ENCODE peak calls at places on chromosome X, in seven cellular contexts. One of them, this sample, is unnamed.

GRCh38 chrX:15143825-15144121 is 126.1 kb downstream of the ASB9 start:
- DNase-seq in H1: no peak
- DNase-seq in mesendoderm: peak; percentile 14
- DNase-seq in H9: no peak
- DNase-seq in mesenchymal stem cell: no peak
- DNase-seq in neuronal stem cell: no peak
- DNase-seq in trophoblast cell: no peak
- DNase-seq in this sample: no peak

GRCh38 chrX:67104982-67105757 is 438.7 kb upstream of the AR start:
- DNase-seq in neuronal stem cell: no peak
- DNase-seq in H1: no peak
- DNase-seq in trophoblast cell: no peak
- DNase-seq in mesenchymal stem cell: no peak
- DNase-seq in H9: no peak
- DNase-seq in mesendoderm: no peak
- DNase-seq in this sample: no peak

GRCh38 chrX:13851996-13852695 is 35.3 kb upstream of the GPM6B start:
- DNase-seq in trophoblast cell: no peak
- DNase-seq in H1: no peak
- DNase-seq in mesenchymal stem cell: no peak
- DNase-seq in H9: no peak
- DNase-seq in neuronal stem cell: no peak
- DNase-seq in mesendoderm: no peak
- DNase-seq in this sample: no peak

GRCh38 chrX:39896951-39897740 is 200.6 kb downstream of the BCOR start:
- DNase-seq in mesendoderm: peak; percentile 90
- DNase-seq in H9: peak; percentile 82
- DNase-seq in trophoblast cell: peak; percentile 74
- DNase-seq in H1: no peak
- DNase-seq in neuronal stem cell: peak; percentile 31
- DNase-seq in mesenchymal stem cell: peak; percentile 68
- DNase-seq in this sample: peak; percentile 62

GRCh38 chrX:86829786-86830185 is 681.5 kb downstream of the DACH2 start:
- DNase-seq in mesenchymal stem cell: peak; percentile 9
- DNase-seq in trophoblast cell: no peak
- DNase-seq in neuronal stem cell: no peak
- DNase-seq in H9: no peak
- DNase-seq in mesendoderm: peak; percentile 63
- DNase-seq in H1: no peak
- DNase-seq in this sample: no peak

GRCh38 chrX:23964177-23964576 is 56.4 kb downstream of the CXorf58 start:
- DNase-seq in trophoblast cell: no peak
- DNase-seq in neuronal stem cell: no peak
- DNase-seq in H1: no peak
- DNase-seq in H9: no peak
- DNase-seq in mesenchymal stem cell: no peak
- DNase-seq in mesendoderm: no peak
- DNase-seq in this sample: no peak

GRCh38 chrX:1330605-1331004 is 6.0 kb upstream of the IL3RA start:
- DNase-seq in mesenchymal stem cell: no peak
- DNase-seq in neuronal stem cell: no peak
- DNase-seq in H9: no peak
- DNase-seq in trophoblast cell: no peak
- DNase-seq in H1: no peak
- DNase-seq in mesendoderm: no peak
- DNase-seq in this sample: no peak

GRCh38 chrX:1592863-1593201 is 1.4 kb downstream of the AKAP17A start:
- DNase-seq in trophoblast cell: no peak
- DNase-seq in mesenchymal stem cell: no peak
- DNase-seq in mesendoderm: no peak
- DNase-seq in H9: no peak
- DNase-seq in neuronal stem cell: no peak
- DNase-seq in H1: no peak
- DNase-seq in this sample: peak; percentile 21

GRCh38 chrX:34875204-34875603 is 67.4 kb upstream of the FAM47B start:
- DNase-seq in mesenchymal stem cell: peak; percentile 37
- DNase-seq in neuronal stem cell: no peak
- DNase-seq in trophoblast cell: no peak
- DNase-seq in H9: no peak
- DNase-seq in H1: no peak
- DNase-seq in mesendoderm: no peak
- DNase-seq in this sample: peak; percentile 75

GRCh38 chrX:115894087-115894486 is 276.5 kb upstream of the AGTR2 start:
- DNase-seq in mesendoderm: peak; percentile 43
- DNase-seq in neuronal stem cell: no peak
- DNase-seq in H9: peak; percentile 31
- DNase-seq in trophoblast cell: peak; percentile 41
- DNase-seq in H1: no peak
- DNase-seq in mesenchymal stem cell: no peak
- DNase-seq in this sample: peak; percentile 33

GRCh38 chrX:149950681-149951080 is 12.4 kb upstream of the EOLA2 start:
- DNase-seq in mesendoderm: peak; percentile 28
- DNase-seq in neuronal stem cell: no peak
- DNase-seq in trophoblast cell: peak; percentile 64
- DNase-seq in H1: no peak
- DNase-seq in H9: no peak
- DNase-seq in mesenchymal stem cell: peak; percentile 58
- DNase-seq in this sample: peak; percentile 67

GRCh38 chrX:107135076-107135964 is 16.7 kb upstream of the RBM41 start:
- DNase-seq in neuronal stem cell: no peak
- DNase-seq in trophoblast cell: no peak
- DNase-seq in mesenchymal stem cell: peak; percentile 17
- DNase-seq in mesendoderm: no peak
- DNase-seq in H9: no peak
- DNase-seq in H1: no peak
- DNase-seq in this sample: peak; percentile 54

GRCh38 chrX:40471965-40472648 is 108.7 kb upstream of the ATP6AP2 start:
- DNase-seq in mesendoderm: peak; percentile 74
- DNase-seq in trophoblast cell: peak; percentile 58
- DNase-seq in H9: peak; percentile 72
- DNase-seq in neuronal stem cell: no peak
- DNase-seq in H1: no peak
- DNase-seq in mesenchymal stem cell: peak; percentile 88
- DNase-seq in this sample: peak; percentile 84

GRCh38 chrX:118901991-118902390 is 72.4 kb upstream of the LONRF3 start:
- DNase-seq in mesenchymal stem cell: no peak
- DNase-seq in neuronal stem cell: no peak
- DNase-seq in trophoblast cell: no peak
- DNase-seq in H1: no peak
- DNase-seq in H9: no peak
- DNase-seq in mesendoderm: no peak
- DNase-seq in this sample: no peak

GRCh38 chrX:7054219-7055206 is 93.0 kb upstream of the STS start:
- DNase-seq in H9: no peak
- DNase-seq in trophoblast cell: peak; percentile 55
- DNase-seq in mesendoderm: no peak
- DNase-seq in neuronal stem cell: no peak
- DNase-seq in H1: no peak
- DNase-seq in mesenchymal stem cell: no peak
- DNase-seq in this sample: no peak

GRCh38 chrX:25028726-25029125 is 13.0 kb upstream of the ARX start:
- DNase-seq in neuronal stem cell: no peak
- DNase-seq in trophoblast cell: peak; percentile 70
- DNase-seq in mesendoderm: no peak
- DNase-seq in H1: no peak
- DNase-seq in mesenchymal stem cell: no peak
- DNase-seq in H9: no peak
- DNase-seq in this sample: peak; percentile 6

GRCh38 chrX:154735695-154736393 is 15.0 kb downstream of the GAB3 start:
- DNase-seq in H1: no peak
- DNase-seq in mesenchymal stem cell: peak; percentile 95
- DNase-seq in mesendoderm: no peak
- DNase-seq in trophoblast cell: peak; percentile 80
- DNase-seq in neuronal stem cell: no peak
- DNase-seq in H9: no peak
- DNase-seq in this sample: peak; percentile 93

GRCh38 chrX:124212622-124213021 is 119.8 kb upstream of the TEX13D start:
- DNase-seq in mesenchymal stem cell: no peak
- DNase-seq in H1: no peak
- DNase-seq in H9: no peak
- DNase-seq in trophoblast cell: no peak
- DNase-seq in mesendoderm: no peak
- DNase-seq in neuronal stem cell: no peak
- DNase-seq in this sample: no peak

GRCh38 chrX:66553973-66554372 is 84.9 kb downstream of the EDA2R start:
- DNase-seq in neuronal stem cell: no peak
- DNase-seq in mesenchymal stem cell: no peak
- DNase-seq in H9: no peak
- DNase-seq in H1: no peak
- DNase-seq in trophoblast cell: no peak
- DNase-seq in mesendoderm: no peak
- DNase-seq in this sample: no peak

GRCh38 chrX:123277821-123278220 is 93.7 kb downstream of the GRIA3 start:
- DNase-seq in mesendoderm: no peak
- DNase-seq in mesenchymal stem cell: no peak
- DNase-seq in H1: no peak
- DNase-seq in neuronal stem cell: no peak
- DNase-seq in trophoblast cell: no peak
- DNase-seq in H9: no peak
- DNase-seq in this sample: no peak

DNA sequence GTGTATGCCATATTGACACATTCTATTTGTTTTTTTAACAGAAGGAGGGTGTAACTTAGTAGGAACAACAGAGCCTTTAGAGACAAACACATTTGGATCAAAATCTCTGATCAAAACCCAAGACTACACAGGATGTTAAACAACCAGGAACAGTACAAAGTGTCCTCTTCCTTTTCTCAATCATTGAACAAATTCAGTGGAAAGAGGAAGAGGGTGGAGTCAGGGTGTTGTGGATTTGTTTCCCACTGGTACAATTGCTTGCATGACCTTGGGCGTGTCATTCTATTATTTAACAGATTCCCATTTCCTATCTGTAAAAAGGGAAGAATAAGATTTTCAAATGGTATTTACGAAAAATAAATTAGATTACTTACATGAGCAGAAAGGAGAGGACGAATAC is 1162.8 kb upstream of the PRKX start:
- DNase-seq in neuronal stem cell: no peak
- DNase-seq in mesenchymal stem cell: no peak
- DNase-seq in mesendoderm: no peak
- DNase-seq in trophoblast cell: no peak
- DNase-seq in H1: no peak
- DNase-seq in H9: no peak
- DNase-seq in this sample: no peak
- H3K23ac ChIP-seq in neuronal stem cell: no peak overlapping the region
- H3K23ac ChIP-seq in mesenchymal stem cell: no peak overlapping the region
- H3K23ac ChIP-seq in mesendoderm: no peak overlapping the region
- H3K23ac ChIP-seq in trophoblast cell: no peak overlapping the region
- H3K23ac ChIP-seq in H1: no peak overlapping the region
- H3K23ac ChIP-seq in H9: no peak overlapping the region
- H3K23ac ChIP-seq in this sample: no peak overlapping the region

DNA sequence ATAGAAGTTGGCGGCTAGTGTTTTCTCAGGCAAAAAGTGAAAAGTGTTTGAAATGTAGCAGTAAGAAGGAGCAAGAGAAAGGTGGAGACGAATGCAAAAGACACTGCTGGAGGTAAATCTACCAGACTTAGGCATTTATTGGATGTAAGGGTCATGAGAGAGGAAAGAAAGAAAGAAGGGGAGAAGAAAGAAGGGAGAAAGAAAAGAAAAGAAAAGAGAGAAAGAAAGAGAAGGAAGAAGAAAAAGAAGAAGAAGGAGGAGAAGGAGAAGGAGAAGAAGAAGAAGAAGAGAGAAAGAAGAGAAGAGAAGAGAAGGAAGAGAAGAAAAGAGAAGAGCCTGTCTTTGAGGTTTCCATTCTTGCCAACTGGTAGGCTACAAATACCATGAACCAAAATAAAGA is 31.2 kb downstream of the OPHN1 start:
- DNase-seq in neuronal stem cell: no peak
- DNase-seq in trophoblast cell: no peak
- DNase-seq in mesenchymal stem cell: no peak
- DNase-seq in H1: no peak
- DNase-seq in H9: no peak
- DNase-seq in mesendoderm: no peak
- DNase-seq in this sample: no peak
- H3K23ac ChIP-seq in neuronal stem cell: no peak overlapping the region
- H3K23ac ChIP-seq in trophoblast cell: no peak overlapping the region
- H3K23ac ChIP-seq in mesenchymal stem cell: no peak overlapping the region
- H3K23ac ChIP-seq in H1: no peak overlapping the region
- H3K23ac ChIP-seq in H9: no peak overlapping the region
- H3K23ac ChIP-seq in mesendoderm: no peak overlapping the region
- H3K23ac ChIP-seq in this sample: no peak overlapping the region

DNA sequence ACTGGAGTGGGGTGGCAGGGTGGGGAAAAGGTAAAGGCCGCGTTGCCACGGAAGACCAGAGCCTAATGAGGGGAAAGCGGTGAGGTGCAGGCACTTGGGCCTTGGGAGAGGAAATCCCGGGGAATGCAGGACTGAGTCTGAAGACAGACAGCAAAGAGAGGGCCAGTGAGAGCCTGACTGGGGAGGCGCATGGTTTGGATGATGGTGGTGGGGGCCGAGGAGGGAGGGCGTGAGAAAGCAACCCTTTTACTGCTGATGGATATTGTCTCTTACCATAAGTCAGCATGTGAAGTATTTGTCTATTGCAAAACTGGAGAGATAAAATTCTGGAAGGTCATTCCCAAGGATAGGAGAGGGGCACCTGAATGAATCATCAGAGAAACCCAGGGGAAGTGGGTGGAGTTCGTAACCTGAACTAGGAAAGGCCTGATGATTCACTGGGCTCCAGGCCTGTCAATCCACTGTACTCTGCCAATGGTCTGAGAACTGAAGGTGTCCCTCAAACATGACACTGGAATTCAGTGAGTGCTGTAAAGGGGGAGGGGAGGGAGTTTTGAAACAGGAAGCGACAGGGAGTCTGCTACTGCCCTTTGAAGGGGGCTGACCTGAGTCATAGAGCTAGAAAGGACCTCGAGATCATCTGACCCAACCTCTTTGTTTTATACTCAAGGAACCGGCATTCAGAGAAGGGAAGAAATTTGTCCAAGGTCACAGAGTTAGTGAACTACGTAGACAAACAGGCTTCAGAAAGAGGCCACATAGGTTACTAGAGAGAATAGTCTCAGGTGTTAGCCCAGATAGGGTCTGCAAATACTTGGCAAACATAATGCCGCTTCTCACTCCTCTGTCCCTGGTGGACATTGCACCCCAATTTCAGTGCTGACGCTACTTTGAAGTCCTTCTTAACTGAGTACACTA is 52.2 kb downstream of the NALF2 start:
- DNase-seq in H1: peak; percentile 73
- DNase-seq in H9: peak; percentile 88
- DNase-seq in mesenchymal stem cell: peak; percentile 5
- DNase-seq in trophoblast cell: peak; percentile 55
- DNase-seq in neuronal stem cell: peak; percentile 31
- DNase-seq in mesendoderm: peak; percentile 99
- DNase-seq in this sample: no peak
- H3K23ac ChIP-seq in H1: no peak overlapping the region
- H3K23ac ChIP-seq in H9: no peak overlapping the region
- H3K23ac ChIP-seq in mesenchymal stem cell: no peak overlapping the region
- H3K23ac ChIP-seq in trophoblast cell: no peak overlapping the region
- H3K23ac ChIP-seq in neuronal stem cell: no peak overlapping the region
- H3K23ac ChIP-seq in mesendoderm: no peak overlapping the region
- H3K23ac ChIP-seq in this sample: no peak overlapping the region

DNA sequence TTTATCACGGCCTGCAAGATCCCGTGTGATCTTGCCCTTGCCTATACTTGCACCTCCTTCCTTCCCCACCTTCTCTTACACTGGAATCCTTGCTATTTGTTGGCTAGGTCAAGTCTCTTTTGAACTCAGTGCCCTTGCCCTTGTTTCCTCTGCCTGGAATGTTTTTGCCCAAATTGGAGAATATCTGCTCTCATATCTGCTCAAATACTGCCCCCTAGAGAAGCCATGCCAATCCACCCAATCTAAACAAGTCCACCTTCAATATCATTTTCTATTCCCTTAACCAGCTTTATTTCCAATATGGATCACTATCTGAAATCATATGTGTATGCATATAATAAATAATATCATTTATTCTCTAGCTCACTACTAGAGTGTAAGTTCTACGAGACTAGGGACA is 1044.2 kb upstream of the FTHL17 start:
- DNase-seq in H1: peak; percentile 1
- DNase-seq in trophoblast cell: no peak
- DNase-seq in mesenchymal stem cell: no peak
- DNase-seq in H9: no peak
- DNase-seq in neuronal stem cell: no peak
- DNase-seq in mesendoderm: peak; percentile 32
- DNase-seq in this sample: no peak
- H3K23ac ChIP-seq in H1: no peak overlapping the region
- H3K23ac ChIP-seq in trophoblast cell: no peak overlapping the region
- H3K23ac ChIP-seq in mesenchymal stem cell: no peak overlapping the region
- H3K23ac ChIP-seq in H9: no peak overlapping the region
- H3K23ac ChIP-seq in neuronal stem cell: no peak overlapping the region
- H3K23ac ChIP-seq in mesendoderm: no peak overlapping the region
- H3K23ac ChIP-seq in this sample: no peak overlapping the region

This sample was measured in IMR-90.